ENCODE peak calls at places on chromosomes 4 and X, in eight cellular contexts. One of them, this sample, is unnamed.
A peak's percentile ranks its signal among the peaks of the same experiment; 100 is the strongest.

GRCh38 chrX:9324676-9325075 is 140.2 kb upstream of the TBL1X start:
- DNase-seq in hypothalamus: no peak
- DNase-seq in dermis microvascular lymphatic vessel endothelial cell: no peak
- DNase-seq in fibroblast of gingiva: peak; percentile 53
- DNase-seq in Daoy: no peak
- DNase-seq in AG04449: no peak
- DNase-seq in HS-27A: no peak
- DNase-seq in occipital lobe: no peak
- DNase-seq in this sample: no peak

GRCh38 chrX:26952213-26952612 is 510.9 kb downstream of the PPP4R3C start:
- DNase-seq in occipital lobe: no peak
- DNase-seq in Daoy: no peak
- DNase-seq in dermis microvascular lymphatic vessel endothelial cell: peak; percentile 0
- DNase-seq in fibroblast of gingiva: peak; percentile 1
- DNase-seq in AG04449: no peak
- DNase-seq in HS-27A: no peak
- DNase-seq in hypothalamus: no peak
- DNase-seq in this sample: no peak

GRCh38 chrX:32408389-32408788 is 803.0 kb downstream of the DMD start:
- DNase-seq in HS-27A: no peak
- DNase-seq in hypothalamus: no peak
- DNase-seq in occipital lobe: peak; percentile 0
- DNase-seq in fibroblast of gingiva: no peak
- DNase-seq in Daoy: peak; percentile 19
- DNase-seq in dermis microvascular lymphatic vessel endothelial cell: no peak
- DNase-seq in AG04449: no peak
- DNase-seq in this sample: no peak

GRCh38 chr4:67083496-67083895 is 461.8 kb downstream of the CENPC start:
- DNase-seq in hypothalamus: no peak
- DNase-seq in occipital lobe: no peak
- DNase-seq in dermis microvascular lymphatic vessel endothelial cell: no peak
- DNase-seq in AG04449: no peak
- DNase-seq in Daoy: no peak
- DNase-seq in HS-27A: no peak
- DNase-seq in fibroblast of gingiva: no peak
- DNase-seq in this sample: no peak

GRCh38 chr4:177489847-177490246 is 47.6 kb upstream of the AGA start:
- DNase-seq in occipital lobe: no peak
- DNase-seq in fibroblast of gingiva: no peak
- DNase-seq in hypothalamus: no peak
- DNase-seq in Daoy: peak; percentile 27
- DNase-seq in AG04449: no peak
- DNase-seq in dermis microvascular lymphatic vessel endothelial cell: no peak
- DNase-seq in HS-27A: no peak
- DNase-seq in this sample: no peak

GRCh38 chrX:150623583-150623982 is 55.2 kb downstream of the MTM1 start:
- DNase-seq in HS-27A: no peak
- DNase-seq in fibroblast of gingiva: no peak
- DNase-seq in dermis microvascular lymphatic vessel endothelial cell: no peak
- DNase-seq in occipital lobe: no peak
- DNase-seq in AG04449: no peak
- DNase-seq in hypothalamus: no peak
- DNase-seq in Daoy: no peak
- DNase-seq in this sample: no peak

GRCh38 chrX:134718329-134719317 is 60.4 kb upstream of the PLAC1 start:
- DNase-seq in occipital lobe: no peak
- DNase-seq in HS-27A: peak; percentile 97
- DNase-seq in AG04449: peak; percentile 94
- DNase-seq in Daoy: peak; percentile 86
- DNase-seq in fibroblast of gingiva: peak; percentile 87
- DNase-seq in dermis microvascular lymphatic vessel endothelial cell: peak; percentile 89
- DNase-seq in hypothalamus: no peak
- DNase-seq in this sample: no peak

GRCh38 chr4:153204247-153205027 is at the start of gene TRIM2:
- DNase-seq in fibroblast of gingiva: peak; percentile 15
- DNase-seq in hypothalamus: peak; percentile 42
- DNase-seq in dermis microvascular lymphatic vessel endothelial cell: peak; percentile 52
- DNase-seq in HS-27A: no peak
- DNase-seq in occipital lobe: peak; percentile 65
- DNase-seq in Daoy: peak; percentile 29
- DNase-seq in AG04449: no peak
- DNase-seq in this sample: no peak

GRCh38 chrX:149631293-149632165 is at the start of gene TMEM185A:
- DNase-seq in AG04449: no peak
- DNase-seq in Daoy: peak; percentile 65
- DNase-seq in hypothalamus: peak; percentile 53
- DNase-seq in occipital lobe: peak; percentile 40
- DNase-seq in dermis microvascular lymphatic vessel endothelial cell: peak; percentile 54
- DNase-seq in HS-27A: no peak
- DNase-seq in fibroblast of gingiva: peak; percentile 37
- DNase-seq in this sample: peak; percentile 78

GRCh38 chrX:11619426-11619825 is 46.3 kb downstream of the ARHGAP6 start:
- DNase-seq in AG04449: no peak
- DNase-seq in HS-27A: no peak
- DNase-seq in dermis microvascular lymphatic vessel endothelial cell: no peak
- DNase-seq in Daoy: no peak
- DNase-seq in occipital lobe: no peak
- DNase-seq in hypothalamus: no peak
- DNase-seq in fibroblast of gingiva: peak; percentile 11
- DNase-seq in this sample: no peak

GRCh38 chrX:9859711-9860555 is 73.7 kb downstream of the SHROOM2 start:
- DNase-seq in hypothalamus: no peak
- DNase-seq in occipital lobe: no peak
- DNase-seq in Daoy: peak; percentile 74
- DNase-seq in HS-27A: no peak
- DNase-seq in dermis microvascular lymphatic vessel endothelial cell: no peak
- DNase-seq in fibroblast of gingiva: no peak
- DNase-seq in AG04449: peak; percentile 40
- DNase-seq in this sample: no peak

GRCh38 chr4:105550641-105551040 is 1.8 kb upstream of the ARHGEF38 start:
- DNase-seq in AG04449: no peak
- DNase-seq in HS-27A: no peak
- DNase-seq in fibroblast of gingiva: no peak
- DNase-seq in dermis microvascular lymphatic vessel endothelial cell: no peak
- DNase-seq in Daoy: no peak
- DNase-seq in hypothalamus: no peak
- DNase-seq in occipital lobe: no peak
- DNase-seq in this sample: no peak

GRCh38 chr4:86011117-86011516 is 348.7 kb downstream of the MAPK10 start:
- DNase-seq in HS-27A: peak; percentile 84
- DNase-seq in AG04449: peak; percentile 94
- DNase-seq in occipital lobe: no peak
- DNase-seq in hypothalamus: no peak
- DNase-seq in dermis microvascular lymphatic vessel endothelial cell: peak; percentile 54
- DNase-seq in fibroblast of gingiva: peak; percentile 96
- DNase-seq in Daoy: peak; percentile 49
- DNase-seq in this sample: no peak

GRCh38 chr4:29805245-29805644 is 914.9 kb upstream of the PCDH7 start:
- DNase-seq in hypothalamus: no peak
- DNase-seq in HS-27A: no peak
- DNase-seq in AG04449: no peak
- DNase-seq in dermis microvascular lymphatic vessel endothelial cell: no peak
- DNase-seq in occipital lobe: no peak
- DNase-seq in Daoy: no peak
- DNase-seq in fibroblast of gingiva: no peak
- DNase-seq in this sample: no peak

GRCh38 chr4:2806392-2807355 is 13.8 kb downstream of the SH3BP2 start:
- DNase-seq in fibroblast of gingiva: peak; percentile 66
- DNase-seq in AG04449: no peak
- DNase-seq in dermis microvascular lymphatic vessel endothelial cell: peak; percentile 61
- DNase-seq in occipital lobe: peak; percentile 32
- DNase-seq in HS-27A: no peak
- DNase-seq in hypothalamus: peak; percentile 46
- DNase-seq in Daoy: no peak
- DNase-seq in this sample: no peak

GRCh38 chr4:54094449-54094848 is 5.5 kb upstream of the GSX2 start:
- DNase-seq in fibroblast of gingiva: no peak
- DNase-seq in HS-27A: no peak
- DNase-seq in dermis microvascular lymphatic vessel endothelial cell: no peak
- DNase-seq in Daoy: no peak
- DNase-seq in hypothalamus: no peak
- DNase-seq in occipital lobe: no peak
- DNase-seq in AG04449: no peak
- DNase-seq in this sample: no peak

GRCh38 chrX:47574609-47575325 is 7.5 kb upstream of the TIMP1 start:
- DNase-seq in HS-27A: no peak
- DNase-seq in dermis microvascular lymphatic vessel endothelial cell: no peak
- DNase-seq in AG04449: no peak
- DNase-seq in hypothalamus: no peak
- DNase-seq in fibroblast of gingiva: no peak
- DNase-seq in occipital lobe: no peak
- DNase-seq in Daoy: no peak
- DNase-seq in this sample: no peak

GRCh38 chr4:89410687-89411086 is 103.1 kb upstream of the GPRIN3 start:
- DNase-seq in hypothalamus: no peak
- DNase-seq in dermis microvascular lymphatic vessel endothelial cell: no peak
- DNase-seq in fibroblast of gingiva: no peak
- DNase-seq in Daoy: peak; percentile 20
- DNase-seq in occipital lobe: no peak
- DNase-seq in AG04449: no peak
- DNase-seq in HS-27A: no peak
- DNase-seq in this sample: no peak

GRCh38 chrX:95612350-95612749 is 1072.3 kb upstream of the DIAPH2 start:
- DNase-seq in AG04449: no peak
- DNase-seq in Daoy: no peak
- DNase-seq in dermis microvascular lymphatic vessel endothelial cell: no peak
- DNase-seq in fibroblast of gingiva: no peak
- DNase-seq in HS-27A: no peak
- DNase-seq in hypothalamus: no peak
- DNase-seq in occipital lobe: no peak
- DNase-seq in this sample: no peak

GRCh38 chrX:12977761-12978204 is 2.9 kb downstream of the TMSB4X start:
- DNase-seq in occipital lobe: no peak
- DNase-seq in HS-27A: no peak
- DNase-seq in dermis microvascular lymphatic vessel endothelial cell: no peak
- DNase-seq in Daoy: no peak
- DNase-seq in fibroblast of gingiva: no peak
- DNase-seq in AG04449: no peak
- DNase-seq in hypothalamus: no peak
- DNase-seq in this sample: no peak

GRCh38 chrX:150508018-150508417 is 60.4 kb upstream of the MTM1 start:
- DNase-seq in occipital lobe: no peak
- DNase-seq in hypothalamus: no peak
- DNase-seq in Daoy: no peak
- DNase-seq in AG04449: no peak
- DNase-seq in fibroblast of gingiva: no peak
- DNase-seq in dermis microvascular lymphatic vessel endothelial cell: no peak
- DNase-seq in HS-27A: no peak
- DNase-seq in this sample: no peak

GRCh38 chrX:148794350-148794749 is 293.9 kb downstream of the AFF2 start:
- DNase-seq in HS-27A: no peak
- DNase-seq in dermis microvascular lymphatic vessel endothelial cell: no peak
- DNase-seq in occipital lobe: no peak
- DNase-seq in Daoy: no peak
- DNase-seq in AG04449: no peak
- DNase-seq in hypothalamus: no peak
- DNase-seq in fibroblast of gingiva: no peak
- DNase-seq in this sample: no peak

GRCh38 chr4:40710484-40711269 is 39.1 kb upstream of the NSUN7 start:
- DNase-seq in occipital lobe: no peak
- DNase-seq in hypothalamus: no peak
- DNase-seq in Daoy: no peak
- DNase-seq in HS-27A: no peak
- DNase-seq in AG04449: no peak
- DNase-seq in fibroblast of gingiva: peak; percentile 73
- DNase-seq in dermis microvascular lymphatic vessel endothelial cell: no peak
- DNase-seq in this sample: no peak

GRCh38 chrX:68698955-68699354 is 51.5 kb downstream of the STARD8 start:
- DNase-seq in hypothalamus: no peak
- DNase-seq in Daoy: no peak
- DNase-seq in dermis microvascular lymphatic vessel endothelial cell: no peak
- DNase-seq in fibroblast of gingiva: no peak
- DNase-seq in occipital lobe: no peak
- DNase-seq in AG04449: no peak
- DNase-seq in HS-27A: no peak
- DNase-seq in this sample: no peak

GRCh38 chrX:119573840-119574393 is 446 bp upstream of the UBE2A start:
- DNase-seq in HS-27A: peak; percentile 23
- DNase-seq in Daoy: peak; percentile 23
- DNase-seq in hypothalamus: peak; percentile 34
- DNase-seq in fibroblast of gingiva: peak; percentile 60
- DNase-seq in AG04449: no peak
- DNase-seq in occipital lobe: peak; percentile 2
- DNase-seq in dermis microvascular lymphatic vessel endothelial cell: peak; percentile 69
- DNase-seq in this sample: peak; percentile 73

GRCh38 chrX:17475820-17476219 is 100.8 kb downstream of the NHS start:
- DNase-seq in fibroblast of gingiva: peak; percentile 36
- DNase-seq in hypothalamus: no peak
- DNase-seq in dermis microvascular lymphatic vessel endothelial cell: no peak
- DNase-seq in AG04449: no peak
- DNase-seq in occipital lobe: no peak
- DNase-seq in HS-27A: no peak
- DNase-seq in Daoy: peak; percentile 7
- DNase-seq in this sample: no peak